ENCODE peak calls at places on chromosomes 16 and 17, in five cellular contexts. A is transverse colon, R is skeletal muscle cell, V is brain microvascular endothelial cell, D is uterus. J is an unnamed sample.

GRCh38 chr17:55344514-55344997 is 77.1 kb downstream of the MMD start:
- DNase-seq in A (no peak), D (no peak), R (no peak), V (no peak), J (no peak)

GRCh38 chr17:40087903-40088718 is 12.3 kb downstream of the NR1D1 start:
- DNase-seq in A (no peak), D (no peak), V (no peak), R (no peak), J (no peak)

GRCh38 chr16:82638095-82638798 is 11.5 kb downstream of the CDH13 start:
- DNase-seq in R (peak; percentile 86), V (peak; percentile 88), D (no peak), A (no peak), J (peak; percentile 83)

GRCh38 chr16:23367988-23368387 is 65.9 kb downstream of the SCNN1B start:
- DNase-seq in D (no peak), V (no peak), R (no peak), A (no peak), J (no peak)

GRCh38 chr16:56883586-56883985 is 18.6 kb downstream of the SLC12A3 start:
- DNase-seq in A (no peak), D (no peak), V (no peak), R (no peak), J (no peak)

GRCh38 chr16:13036600-13036999 is 135.2 kb downstream of the SHISA9 start:
- DNase-seq in V (peak; percentile 9), R (no peak), D (no peak), A (no peak), J (peak; percentile 55)

GRCh38 chr16:67598527-67598926 is 36.2 kb downstream of the CTCF start:
- DNase-seq in R (no peak), D (no peak), A (no peak), V (no peak), J (no peak)

GRCh38 chr17:16013943-16014407 is 14.4 kb downstream of the TTC19 start:
- DNase-seq in R (peak; percentile 58), V (peak; percentile 65), D (no peak), A (no peak), J (peak; percentile 80)

GRCh38 chr17:82737981-82738877 is 2.8 kb downstream of the FN3K start:
- DNase-seq in D (peak; percentile 36), V (no peak), R (no peak), A (no peak), J (peak; percentile 68)

GRCh38 chr17:59764292-59764741 is 56.9 kb downstream of the VMP1 start:
- DNase-seq in V (no peak), A (no peak), D (no peak), R (no peak), J (peak; percentile 48)

GRCh38 chr17:57475786-57476185 is 219.5 kb downstream of the MSI2 start:
- DNase-seq in D (no peak), A (no peak), V (no peak), R (no peak), J (no peak)

GRCh38 chr17:17837380-17837821 is 615 bp upstream of the SREBF1 start:
- DNase-seq in V (peak; percentile 69), D (peak; percentile 72), A (no peak), R (peak; percentile 73), J (peak; percentile 87)
- H3K4me3 ChIP-seq in V (no peak overlapping the region), D (peak overlapping the region; percentile 63), A (peak overlapping the region; percentile 98), R (peak overlapping the region; percentile 79), J (peak overlapping the region; percentile 79)

DNA sequence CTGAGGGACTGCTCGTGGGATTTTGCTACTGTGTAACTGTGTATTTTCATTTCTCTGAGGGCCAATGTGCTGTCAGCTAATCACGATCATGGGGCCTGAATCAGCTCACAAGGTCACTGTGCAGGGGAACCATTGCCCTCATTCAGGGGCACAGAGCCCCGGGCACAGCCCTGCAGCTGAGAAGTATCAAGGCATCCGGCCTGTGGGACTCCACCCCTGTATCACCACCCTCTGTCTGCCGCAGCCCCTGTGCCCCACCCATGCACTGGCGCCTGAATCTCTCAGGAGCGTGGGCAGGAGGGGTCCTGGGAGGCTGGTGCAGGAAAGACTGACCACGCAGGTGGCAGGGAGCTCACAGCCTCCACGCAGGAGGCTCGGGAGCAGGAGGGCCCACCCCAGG is 43.4 kb upstream of the RASD1 start:
- DNase-seq in D (no peak), A (peak; percentile 24), V (no peak), R (no peak), J (no peak)
- H3K4me3 ChIP-seq in D (no peak overlapping the region), A (no peak overlapping the region), V (no peak overlapping the region), R (no peak overlapping the region), J (no peak overlapping the region)

GRCh38 chr16:2511128-2511785 is 2.5 kb upstream of the ATP6V0C start:
- DNase-seq in D (peak; percentile 92), A (peak; percentile 71), V (peak; percentile 52), R (no peak), J (peak; percentile 70)
- H3K4me3 ChIP-seq in D (peak overlapping the region; percentile 15), A (no peak overlapping the region), V (no peak overlapping the region), R (no peak overlapping the region), J (peak overlapping the region; percentile 56)

GRCh38 chr17:80789356-80789902 is 202.2 kb upstream of the CHMP6 start:
- DNase-seq in V (peak; percentile 96), A (no peak), R (peak; percentile 93), D (peak; percentile 70), J (peak; percentile 96)
- H3K4me3 ChIP-seq in V (no peak overlapping the region), A (no peak overlapping the region), R (no peak overlapping the region), D (no peak overlapping the region), J (peak overlapping the region; percentile 28)